ENCODE peak calls at places on chromosomes 16 and 17, in eight cellular contexts. One of them, this sample, is unnamed. For H3K27me3, the result is how much of the 10 kb centered on the place peaks cover.

GRCh38 chr16:28292731-28293588 is 635 bp downstream of the SBK1 start:
- DNase-seq in tibial nerve: no peak
- DNase-seq in body of pancreas: peak
- DNase-seq in breast epithelium: no peak
- DNase-seq in PC-9: peak
- DNase-seq in CD8-positive, alpha-beta T cell: no peak
- DNase-seq in kidney epithelial cell: no peak
- DNase-seq in GM23338: peak
- DNase-seq in this sample: no peak

GRCh38 chr16:52705192-52705591 is 158.2 kb upstream of the TOX3 start:
- DNase-seq in tibial nerve: no peak
- DNase-seq in body of pancreas: no peak
- DNase-seq in breast epithelium: no peak
- DNase-seq in PC-9: no peak
- DNase-seq in CD8-positive, alpha-beta T cell: no peak
- DNase-seq in kidney epithelial cell: no peak
- DNase-seq in GM23338: no peak
- DNase-seq in this sample: no peak

GRCh38 chr17:49195746-49196145 is 14.6 kb downstream of the GNGT2 start:
- DNase-seq in tibial nerve: no peak
- DNase-seq in body of pancreas: no peak
- DNase-seq in breast epithelium: no peak
- DNase-seq in PC-9: no peak
- DNase-seq in CD8-positive, alpha-beta T cell: no peak
- DNase-seq in kidney epithelial cell: no peak
- DNase-seq in GM23338: no peak
- DNase-seq in this sample: no peak

GRCh38 chr16:56547120-56547948 is 17.5 kb upstream of the MT4 start:
- DNase-seq in tibial nerve: no peak
- DNase-seq in body of pancreas: no peak
- DNase-seq in breast epithelium: no peak
- DNase-seq in PC-9: peak
- DNase-seq in CD8-positive, alpha-beta T cell: no peak
- DNase-seq in kidney epithelial cell: peak
- DNase-seq in GM23338: peak
- DNase-seq in this sample: no peak

GRCh38 chr16:82111944-82112343 is 58.1 kb downstream of the MPHOSPH6 start:
- DNase-seq in tibial nerve: no peak
- DNase-seq in body of pancreas: no peak
- DNase-seq in breast epithelium: no peak
- DNase-seq in PC-9: peak
- DNase-seq in CD8-positive, alpha-beta T cell: no peak
- DNase-seq in kidney epithelial cell: no peak
- DNase-seq in GM23338: no peak
- DNase-seq in this sample: no peak

GRCh38 chr16:85075236-85075924 is 36.9 kb downstream of the CIBAR2 start:
- DNase-seq in tibial nerve: no peak
- DNase-seq in body of pancreas: no peak
- DNase-seq in breast epithelium: no peak
- DNase-seq in PC-9: no peak
- DNase-seq in CD8-positive, alpha-beta T cell: no peak
- DNase-seq in kidney epithelial cell: no peak
- DNase-seq in GM23338: peak
- DNase-seq in this sample: no peak

GRCh38 chr17:45171338-45172231 is 9.9 kb downstream of the HEXIM2 start:
- DNase-seq in tibial nerve: no peak
- DNase-seq in body of pancreas: peak
- DNase-seq in breast epithelium: peak
- DNase-seq in PC-9: peak
- DNase-seq in CD8-positive, alpha-beta T cell: no peak
- DNase-seq in kidney epithelial cell: no peak
- DNase-seq in GM23338: peak
- DNase-seq in this sample: no peak

GRCh38 chr17:67891481-67892119 is 66.3 kb downstream of the BPTF start:
- DNase-seq in tibial nerve: no peak
- DNase-seq in body of pancreas: peak
- DNase-seq in breast epithelium: no peak
- DNase-seq in PC-9: no peak
- DNase-seq in CD8-positive, alpha-beta T cell: no peak
- DNase-seq in kidney epithelial cell: peak
- DNase-seq in GM23338: peak
- DNase-seq in this sample: no peak

DNA sequence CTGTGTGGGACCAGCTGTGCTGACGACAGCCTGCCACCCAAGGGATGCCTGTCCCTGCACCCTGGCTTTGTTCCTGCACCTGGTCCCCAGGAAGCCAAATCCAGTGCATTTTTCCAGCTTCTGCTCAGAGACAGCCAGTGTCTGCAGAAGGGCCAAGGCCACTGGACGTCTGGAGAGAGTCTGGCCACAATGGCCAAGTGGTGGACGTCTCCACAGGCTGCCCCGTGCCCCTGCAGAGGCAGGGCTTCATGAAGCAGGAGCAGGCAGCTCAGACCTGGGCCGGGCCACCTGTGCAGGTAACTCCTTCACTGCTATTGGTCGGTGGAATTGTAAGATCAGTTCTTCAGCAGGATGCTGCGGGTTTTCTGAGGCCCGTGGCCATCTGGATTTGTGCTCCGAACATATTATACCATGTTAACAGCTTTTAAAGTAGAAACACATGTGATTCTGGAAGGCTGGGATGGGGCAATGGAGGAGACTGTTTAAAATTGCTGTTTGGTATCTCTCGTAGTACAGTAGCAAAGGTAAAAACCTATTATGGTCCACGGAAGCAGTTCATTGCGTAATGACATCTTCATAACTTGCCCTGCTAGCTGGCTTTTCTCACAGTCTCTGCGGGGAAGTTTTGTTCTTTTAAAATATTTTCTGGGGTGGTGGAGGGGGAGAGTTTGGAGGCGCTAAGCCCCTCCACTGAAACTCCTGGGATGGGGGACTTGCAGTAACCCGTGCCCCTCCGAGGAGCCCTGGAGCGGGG is 185.3 kb downstream of the CCDC182 start:
- DNase-seq in tibial nerve: no peak
- DNase-seq in body of pancreas: no peak
- DNase-seq in breast epithelium: no peak
- DNase-seq in PC-9: no peak
- DNase-seq in CD8-positive, alpha-beta T cell: no peak
- DNase-seq in kidney epithelial cell: no peak
- DNase-seq in GM23338: no peak
- DNase-seq in this sample: no peak
- H3K4me3 ChIP-seq in tibial nerve: no peak
- H3K4me3 ChIP-seq in body of pancreas: no peak
- H3K4me3 ChIP-seq in breast epithelium: no peak
- H3K4me3 ChIP-seq in PC-9: no peak
- H3K4me3 ChIP-seq in CD8-positive, alpha-beta T cell: no peak
- H3K4me3 ChIP-seq in kidney epithelial cell: no peak
- H3K4me3 ChIP-seq in GM23338: no peak
- H3K4me3 ChIP-seq in this sample: no peak

GRCh38 chr16:3550851-3551847 is 26.1 kb downstream of the NLRC3 start:
- DNase-seq in tibial nerve: no peak
- DNase-seq in body of pancreas: no peak
- DNase-seq in breast epithelium: no peak
- DNase-seq in PC-9: no peak
- DNase-seq in CD8-positive, alpha-beta T cell: no peak
- DNase-seq in kidney epithelial cell: no peak
- DNase-seq in GM23338: no peak
- DNase-seq in this sample: no peak

GRCh38 chr16:3548859-3549258 is 28.3 kb downstream of the NLRC3 start:
- DNase-seq in tibial nerve: no peak
- DNase-seq in body of pancreas: no peak
- DNase-seq in breast epithelium: no peak
- DNase-seq in PC-9: no peak
- DNase-seq in CD8-positive, alpha-beta T cell: no peak
- DNase-seq in kidney epithelial cell: no peak
- DNase-seq in GM23338: no peak
- DNase-seq in this sample: no peak

GRCh38 chr16:3553138-3553923 is 23.9 kb downstream of the NLRC3 start:
- DNase-seq in tibial nerve: no peak
- DNase-seq in body of pancreas: no peak
- DNase-seq in breast epithelium: no peak
- DNase-seq in PC-9: no peak
- DNase-seq in CD8-positive, alpha-beta T cell: no peak
- DNase-seq in kidney epithelial cell: no peak
- DNase-seq in GM23338: peak
- DNase-seq in this sample: no peak

GRCh38 chr16:3549906-3550305 is 27.3 kb downstream of the NLRC3 start:
- DNase-seq in tibial nerve: no peak
- DNase-seq in body of pancreas: no peak
- DNase-seq in breast epithelium: no peak
- DNase-seq in PC-9: no peak
- DNase-seq in CD8-positive, alpha-beta T cell: no peak
- DNase-seq in kidney epithelial cell: no peak
- DNase-seq in GM23338: no peak
- DNase-seq in this sample: no peak

GRCh38 chr16:3554351-3554928 is 22.8 kb downstream of the NLRC3 start:
- DNase-seq in tibial nerve: no peak
- DNase-seq in body of pancreas: no peak
- DNase-seq in breast epithelium: no peak
- DNase-seq in PC-9: no peak
- DNase-seq in CD8-positive, alpha-beta T cell: no peak
- DNase-seq in kidney epithelial cell: no peak
- DNase-seq in GM23338: peak
- DNase-seq in this sample: no peak
- H3K27me3 ChIP-seq in tibial nerve: under half
- H3K27me3 ChIP-seq in body of pancreas: under half
- H3K27me3 ChIP-seq in breast epithelium: under half
- H3K27me3 ChIP-seq in PC-9: under half
- H3K27me3 ChIP-seq in CD8-positive, alpha-beta T cell: under half
- H3K27me3 ChIP-seq in kidney epithelial cell: under half
- H3K27me3 ChIP-seq in GM23338: under half
- H3K27me3 ChIP-seq in this sample: under half

GRCh38 chr17:35144840-35145239 is 2.7 kb upstream of the NLE1 start:
- DNase-seq in tibial nerve: no peak
- DNase-seq in body of pancreas: no peak
- DNase-seq in breast epithelium: no peak
- DNase-seq in PC-9: no peak
- DNase-seq in CD8-positive, alpha-beta T cell: no peak
- DNase-seq in kidney epithelial cell: no peak
- DNase-seq in GM23338: no peak
- DNase-seq in this sample: no peak

GRCh38 chr17:35138218-35138617 is 3.9 kb downstream of the NLE1 start:
- DNase-seq in tibial nerve: no peak
- DNase-seq in body of pancreas: no peak
- DNase-seq in breast epithelium: no peak
- DNase-seq in PC-9: no peak
- DNase-seq in CD8-positive, alpha-beta T cell: no peak
- DNase-seq in kidney epithelial cell: no peak
- DNase-seq in GM23338: no peak
- DNase-seq in this sample: no peak

GRCh38 chr17:35142467-35142796 is 329 bp upstream of the NLE1 start:
- DNase-seq in tibial nerve: no peak
- DNase-seq in body of pancreas: no peak
- DNase-seq in breast epithelium: no peak
- DNase-seq in PC-9: no peak
- DNase-seq in CD8-positive, alpha-beta T cell: no peak
- DNase-seq in kidney epithelial cell: no peak
- DNase-seq in GM23338: no peak
- DNase-seq in this sample: no peak

GRCh38 chr17:35146214-35146833 is 1.3 kb upstream of the UNC45B start:
- DNase-seq in tibial nerve: no peak
- DNase-seq in body of pancreas: no peak
- DNase-seq in breast epithelium: no peak
- DNase-seq in PC-9: no peak
- DNase-seq in CD8-positive, alpha-beta T cell: no peak
- DNase-seq in kidney epithelial cell: no peak
- DNase-seq in GM23338: no peak
- DNase-seq in this sample: no peak

DNA sequence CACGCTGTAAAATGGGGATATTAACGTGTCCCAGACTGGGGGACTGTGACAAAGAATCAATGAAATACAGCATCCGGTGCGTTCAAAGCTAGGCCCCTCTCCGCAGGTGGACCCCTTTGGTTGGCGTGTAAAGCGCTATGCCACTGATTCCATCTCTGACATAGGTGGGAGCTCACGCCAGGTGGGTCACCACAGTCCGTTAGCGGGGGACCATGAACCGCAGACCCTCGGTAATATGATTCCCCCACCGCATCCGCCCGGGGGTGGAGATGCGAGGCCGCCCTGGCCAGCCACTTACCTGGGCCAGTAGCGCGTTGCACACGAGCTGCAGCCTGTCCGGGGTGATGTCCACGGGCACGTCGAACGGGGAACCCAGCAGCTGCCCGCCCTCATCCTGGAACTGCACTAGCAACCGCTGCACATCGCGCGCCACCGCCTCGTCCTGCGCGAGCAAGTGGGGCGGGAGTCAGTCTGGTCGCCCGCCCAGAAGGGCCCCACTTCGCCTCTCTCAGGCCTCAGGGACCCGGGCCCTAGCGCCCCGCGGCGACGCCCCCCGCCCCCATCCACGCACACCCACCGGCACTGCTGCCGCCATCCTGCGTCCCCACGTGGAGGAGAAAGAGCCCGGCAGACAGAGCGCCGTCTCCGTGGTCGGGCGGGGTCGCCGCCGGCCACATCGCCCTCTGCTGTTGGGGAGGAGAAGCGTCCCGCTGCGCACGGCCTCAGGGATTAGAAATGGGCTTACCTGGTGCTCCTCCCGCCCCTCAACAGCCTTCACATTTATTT is at the start of gene NLE1:
- DNase-seq in tibial nerve: peak
- DNase-seq in body of pancreas: peak
- DNase-seq in breast epithelium: peak
- DNase-seq in PC-9: peak
- DNase-seq in CD8-positive, alpha-beta T cell: peak
- DNase-seq in kidney epithelial cell: no peak
- DNase-seq in GM23338: peak
- DNase-seq in this sample: peak
- TF ChIP-seq CTCF in tibial nerve: peak
- TF ChIP-seq CTCF in body of pancreas: peak
- TF ChIP-seq CTCF in breast epithelium: peak
- TF ChIP-seq CTCF in PC-9: peak
- TF ChIP-seq CTCF in CD8-positive, alpha-beta T cell: peak
- TF ChIP-seq CTCF in kidney epithelial cell: peak
- TF ChIP-seq CTCF in GM23338: peak
- TF ChIP-seq CTCF in this sample: peak

GRCh38 chr16:27267037-27267677 is 1.4 kb downstream of the NSMCE1 start:
- DNase-seq in tibial nerve: no peak
- DNase-seq in body of pancreas: no peak
- DNase-seq in breast epithelium: no peak
- DNase-seq in PC-9: no peak
- DNase-seq in CD8-positive, alpha-beta T cell: no peak
- DNase-seq in kidney epithelial cell: no peak
- DNase-seq in GM23338: no peak
- DNase-seq in this sample: no peak

GRCh38 chr16:27270389-27270788 is 1.8 kb upstream of the NSMCE1 start:
- DNase-seq in tibial nerve: no peak
- DNase-seq in body of pancreas: no peak
- DNase-seq in breast epithelium: no peak
- DNase-seq in PC-9: no peak
- DNase-seq in CD8-positive, alpha-beta T cell: no peak
- DNase-seq in kidney epithelial cell: no peak
- DNase-seq in GM23338: no peak
- DNase-seq in this sample: no peak

GRCh38 chr16:27268376-27269299 is at the start of gene NSMCE1:
- DNase-seq in tibial nerve: peak
- DNase-seq in body of pancreas: peak
- DNase-seq in breast epithelium: peak
- DNase-seq in PC-9: peak
- DNase-seq in CD8-positive, alpha-beta T cell: peak
- DNase-seq in kidney epithelial cell: peak
- DNase-seq in GM23338: peak
- DNase-seq in this sample: peak

GRCh38 chr16:27272076-27272475 is 3.5 kb upstream of the NSMCE1 start:
- DNase-seq in tibial nerve: no peak
- DNase-seq in body of pancreas: no peak
- DNase-seq in breast epithelium: no peak
- DNase-seq in PC-9: no peak
- DNase-seq in CD8-positive, alpha-beta T cell: no peak
- DNase-seq in kidney epithelial cell: no peak
- DNase-seq in GM23338: no peak
- DNase-seq in this sample: no peak

DNA sequence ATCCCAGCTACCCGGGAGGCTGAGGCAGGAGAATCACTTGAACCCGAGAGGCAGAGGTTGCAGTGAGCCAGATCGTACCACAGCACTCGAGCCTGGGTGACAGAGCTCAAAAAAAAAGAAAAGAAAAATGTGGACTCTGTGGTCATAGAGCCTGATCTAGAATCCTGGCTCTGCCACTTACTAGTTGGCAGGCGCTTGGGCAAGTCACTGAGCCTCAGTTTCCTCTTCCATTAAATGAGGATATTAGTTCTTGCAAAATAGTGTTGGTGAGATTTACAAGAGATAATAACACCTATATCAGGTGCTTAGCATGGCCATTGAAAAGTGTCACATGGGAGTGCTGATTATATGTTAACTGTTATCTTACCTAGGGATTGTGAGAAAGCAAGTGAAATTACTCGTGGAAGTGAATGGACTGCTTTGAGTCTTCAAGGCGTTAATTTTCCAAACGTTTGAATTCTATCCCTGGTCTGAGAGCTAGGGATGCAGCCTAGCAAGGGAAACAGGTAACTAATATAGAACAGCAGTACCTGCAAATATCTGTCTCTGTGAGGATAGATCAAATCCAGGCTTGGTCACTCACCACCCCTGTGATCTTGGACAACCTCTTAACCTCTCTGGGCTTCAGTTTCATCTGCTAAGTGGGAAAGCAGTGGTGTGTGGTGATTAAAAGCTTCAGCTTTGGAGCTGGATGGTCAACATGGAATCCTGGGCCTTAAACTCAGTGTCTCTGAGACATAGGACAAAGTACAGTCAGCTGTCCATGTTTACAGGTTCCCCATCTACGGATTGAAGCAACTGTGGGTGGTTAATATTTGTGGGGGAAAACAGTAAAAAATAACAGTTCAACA is 953 bp upstream of the NSMCE1 start:
- DNase-seq in tibial nerve: no peak
- DNase-seq in body of pancreas: no peak
- DNase-seq in breast epithelium: no peak
- DNase-seq in PC-9: no peak
- DNase-seq in CD8-positive, alpha-beta T cell: no peak
- DNase-seq in kidney epithelial cell: no peak
- DNase-seq in GM23338: no peak
- DNase-seq in this sample: no peak
- H3K4me3 ChIP-seq in tibial nerve: peak
- H3K4me3 ChIP-seq in body of pancreas: peak
- H3K4me3 ChIP-seq in breast epithelium: peak
- H3K4me3 ChIP-seq in PC-9: peak
- H3K4me3 ChIP-seq in CD8-positive, alpha-beta T cell: peak
- H3K4me3 ChIP-seq in kidney epithelial cell: peak
- H3K4me3 ChIP-seq in GM23338: peak
- H3K4me3 ChIP-seq in this sample: peak

This sample was measured in GM06990.